ENCODE peak calls at places on chromosomes 5 and 9, in nine cellular contexts. G, Z, R, A, L, U, O, K and T are unnamed samples.

GRCh38 chr5:172078027-172078426 is 71.6 kb upstream of the FBXW11 start:
- DNase-seq in O (peak; percentile 51), A (peak; percentile 22), R (no peak), Z (no peak), K (no peak), G (no peak), U (no peak), L (no peak), T (no peak)

GRCh38 chr5:43041669-43042175 is 1.6 kb upstream of the ANXA2R start:
- DNase-seq in L (peak; percentile 72), A (no peak), G (no peak), Z (no peak), K (no peak), U (no peak), R (peak; percentile 89), O (peak; percentile 81), T (peak; percentile 89)

GRCh38 chr5:219492-219891 is 1.4 kb downstream of the SDHA start:
- DNase-seq in A (peak; percentile 33), U (no peak), R (peak; percentile 79), O (no peak), G (no peak), Z (no peak), L (peak; percentile 26), K (no peak), T (peak; percentile 64)

GRCh38 chr5:158553195-158553945 is 546.3 kb downstream of the EBF1 start:
- DNase-seq in O (no peak), A (peak; percentile 93), U (peak; percentile 61), L (no peak), Z (no peak), K (peak; percentile 49), G (no peak), R (no peak), T (peak; percentile 93)

GRCh38 chr5:135623186-135623715 is 44.5 kb upstream of the CXCL14 start:
- DNase-seq in O (no peak), K (no peak), A (no peak), R (no peak), U (no peak), G (no peak), Z (no peak), L (no peak), T (no peak)

GRCh38 chr9:79623799-79624721 is 52.3 kb downstream of the TLE4 start:
- DNase-seq in G (peak; percentile 64), U (peak; percentile 56), L (no peak), Z (peak; percentile 4), O (peak; percentile 65), A (no peak), R (peak; percentile 70), K (no peak), T (no peak)

GRCh38 chr9:37968228-37968672 is 64.3 kb upstream of the SLC25A51 start:
- DNase-seq in K (no peak), Z (peak; percentile 74), O (no peak), U (no peak), A (peak; percentile 85), G (no peak), L (no peak), R (peak; percentile 39), T (peak; percentile 86)

GRCh38 chr9:37037137-37037743 is 3.2 kb upstream of the PAX5 start:
- DNase-seq in L (no peak), G (no peak), A (no peak), R (no peak), Z (no peak), U (no peak), O (no peak), K (no peak), T (no peak)

GRCh38 chr5:134110382-134110781 is 4.1 kb upstream of the TCF7 start:
- DNase-seq in U (no peak), A (no peak), O (no peak), Z (no peak), G (no peak), K (no peak), R (no peak), L (no peak), T (no peak)

GRCh38 chr5:149550608-149551226 is 522 bp downstream of the CSNK1A1 start:
- DNase-seq in R (no peak), O (peak; percentile 71), U (no peak), K (no peak), Z (no peak), A (no peak), L (peak; percentile 21), G (peak; percentile 48), T (no peak)

GRCh38 chr5:28390341-28390740 is 1352.0 kb upstream of the CDH9 start:
- DNase-seq in K (no peak), U (no peak), R (no peak), L (no peak), A (no peak), Z (no peak), G (no peak), O (no peak), T (no peak)

GRCh38 chr5:124634820-124635323 is 111.6 kb downstream of the ZNF608 start:
- DNase-seq in Z (no peak), K (no peak), A (peak; percentile 35), G (no peak), R (no peak), U (no peak), L (no peak), O (no peak), T (peak; percentile 83)

GRCh38 chr5:10656176-10656830 is 92.4 kb downstream of the ANKRD33B start:
- DNase-seq in U (no peak), R (no peak), Z (no peak), G (no peak), O (no peak), L (no peak), A (peak; percentile 22), K (no peak), T (peak; percentile 46)

GRCh38 chr9:120257483-120257882 is 322.5 kb downstream of the CDK5RAP2 start:
- DNase-seq in Z (no peak), R (no peak), L (no peak), A (peak; percentile 32), U (no peak), K (no peak), O (no peak), G (no peak), T (peak; percentile 40)

GRCh38 chr5:151740336-151740942 is 18.0 kb downstream of the ATOX1 start:
- DNase-seq in O (peak; percentile 84), Z (peak; percentile 79), L (peak; percentile 74), K (peak; percentile 91), U (peak; percentile 84), G (peak; percentile 62), R (peak; percentile 79), A (peak; percentile 97), T (peak; percentile 96)
- H3K4me3 ChIP-seq in O (no peak overlapping the region), Z (no peak overlapping the region), L (no peak overlapping the region), K (no peak overlapping the region), U (no peak overlapping the region), G (no peak overlapping the region), R (no peak overlapping the region), A (peak overlapping the region; percentile 42), T (peak overlapping the region; percentile 8)

GRCh38 chr5:159969966-159970365 is 39.0 kb upstream of the TTC1 start:
- DNase-seq in G (no peak), R (no peak), A (no peak), U (no peak), Z (no peak), K (no peak), O (no peak), L (no peak), T (peak; percentile 43)

GRCh38 chr5:159971038-159971437 is 37.9 kb upstream of the TTC1 start:
- DNase-seq in L (no peak), G (no peak), K (no peak), Z (no peak), R (no peak), U (no peak), O (no peak), A (peak; percentile 76), T (peak; percentile 50)

GRCh38 chr5:159971514-159971913 is 37.4 kb upstream of the TTC1 start:
- DNase-seq in Z (no peak), A (no peak), R (no peak), K (no peak), G (no peak), U (no peak), L (no peak), O (no peak), T (no peak)

GRCh38 chr5:159971931-159972461 is 36.9 kb upstream of the TTC1 start:
- DNase-seq in O (no peak), K (no peak), Z (no peak), U (peak; percentile 66), R (no peak), A (no peak), L (peak; percentile 67), G (no peak), T (no peak)

DNA sequence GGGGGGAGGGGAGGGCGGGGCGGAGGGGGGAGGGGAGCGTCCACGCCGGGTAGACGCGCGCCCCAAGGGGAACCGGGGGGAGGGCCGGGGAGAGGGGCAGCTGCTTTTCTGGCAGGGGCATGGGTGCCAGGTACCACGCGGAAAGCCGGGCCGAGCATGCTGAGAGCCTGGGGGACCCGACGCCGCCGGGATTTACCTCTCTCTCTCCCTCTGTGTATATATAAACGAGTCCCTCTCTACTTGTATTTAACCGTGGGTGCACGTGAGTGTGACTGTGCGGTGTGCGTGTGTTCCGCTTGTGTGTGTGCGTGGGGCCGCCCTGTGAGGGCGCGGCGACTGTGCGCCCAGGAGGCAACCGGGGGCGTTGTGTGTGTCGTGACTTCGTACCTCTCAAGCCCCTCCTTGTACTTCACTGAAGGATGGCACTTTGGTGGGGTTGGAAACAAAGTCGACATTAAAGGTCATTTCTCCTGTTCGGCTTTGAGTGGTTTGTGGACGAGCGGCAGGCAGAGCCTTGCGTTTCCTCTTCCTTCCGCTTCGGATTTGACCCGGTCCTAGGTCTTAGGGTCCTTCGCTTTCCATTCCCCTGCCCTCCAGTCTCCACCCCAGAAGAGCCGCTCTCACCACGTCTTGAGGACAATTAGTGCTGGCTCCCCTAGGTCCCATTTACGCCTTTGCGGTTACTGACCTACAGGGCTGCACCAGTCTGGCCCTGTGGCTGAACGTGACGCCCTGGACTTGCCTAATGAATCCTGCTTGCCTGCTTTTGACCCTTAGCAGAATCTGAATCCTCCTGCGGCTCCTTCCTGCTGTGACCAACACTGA is 36.2 kb upstream of the TTC1 start:
- DNase-seq in A (no peak), K (no peak), G (no peak), U (peak; percentile 43), L (no peak), R (no peak), Z (no peak), O (no peak), T (no peak)
- H3K4me3 ChIP-seq in A (no peak overlapping the region), K (no peak overlapping the region), G (no peak overlapping the region), U (peak overlapping the region; percentile 42), L (peak overlapping the region; percentile 33), R (no peak overlapping the region), Z (no peak overlapping the region), O (peak overlapping the region; percentile 47), T (no peak overlapping the region)

DNA sequence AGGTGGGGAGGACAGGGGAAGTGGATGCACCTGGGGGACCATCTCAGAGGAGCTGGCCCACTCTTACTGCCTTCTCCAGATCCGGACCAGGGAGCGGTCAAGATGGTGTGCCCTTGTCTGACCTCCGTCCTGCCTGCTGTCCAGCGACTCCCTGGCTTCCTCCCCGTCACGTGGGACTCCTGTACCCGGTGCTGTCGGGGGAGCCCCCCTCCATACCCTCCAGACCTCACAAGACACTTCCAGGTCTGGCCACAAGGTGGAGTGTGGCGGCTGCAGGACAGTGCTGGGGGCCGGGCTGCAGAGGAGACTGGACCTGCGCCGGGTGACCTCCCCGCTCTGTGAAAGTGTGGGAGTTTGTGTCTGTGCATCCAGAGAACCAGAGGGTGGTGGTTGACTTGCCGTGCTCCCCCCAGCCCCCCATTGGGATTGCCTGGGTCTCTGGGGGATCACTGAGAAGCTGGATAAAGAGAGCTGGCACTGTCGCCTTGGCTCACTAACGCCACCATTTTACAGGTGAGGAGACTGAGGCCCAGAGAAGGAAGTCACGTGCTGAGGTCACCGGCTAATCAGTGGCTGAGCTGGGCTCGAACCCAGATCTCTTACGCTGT is 1.9 kb upstream of the CRB2 start:
- DNase-seq in O (no peak), G (peak; percentile 57), A (peak; percentile 45), R (peak; percentile 56), Z (peak; percentile 91), U (peak; percentile 84), K (no peak), L (peak; percentile 85), T (peak; percentile 53)
- H3K4me3 ChIP-seq in O (no peak overlapping the region), G (no peak overlapping the region), A (no peak overlapping the region), R (no peak overlapping the region), Z (no peak overlapping the region), U (no peak overlapping the region), K (no peak overlapping the region), L (no peak overlapping the region), T (no peak overlapping the region)

GRCh38 chr9:22002038-22002437 is 7.1 kb downstream of the CDKN2B start:
- DNase-seq in O (no peak), L (no peak), G (no peak), U (no peak), A (no peak), K (no peak), Z (no peak), R (no peak), T (no peak)
- H3K4me3 ChIP-seq in O (no peak overlapping the region), L (no peak overlapping the region), G (no peak overlapping the region), U (no peak overlapping the region), A (no peak overlapping the region), K (no peak overlapping the region), Z (no peak overlapping the region), R (no peak overlapping the region), T (no peak overlapping the region)